ENCODE peak calls at places on chromosomes 5 and 9, in eight cellular contexts. E is brain microvascular endothelial cell, P is dorsolateral prefrontal cortex, W is uterus, G is PC-9, L is right atrium auricular region, M is Peyer's patch, O is WERI-Rb-1. Y is an unnamed sample.

GRCh38 chr5:42666821-42667325 is 89.7 kb upstream of the CCDC152 start:
- DNase-seq in W (no peak), E (no peak), M (no peak), L (no peak), O (no peak), P (no peak), G (no peak), Y (no peak)

GRCh38 chr5:131224387-131225191 is 39.3 kb upstream of the CDC42SE2 start:
- DNase-seq in W (no peak), M (peak), G (no peak), L (no peak), P (no peak), E (no peak), O (no peak), Y (no peak)

GRCh38 chr9:76045217-76045616 is 154.7 kb downstream of the PCSK5 start:
- DNase-seq in L (no peak), G (no peak), E (no peak), W (no peak), O (no peak), P (no peak), M (no peak), Y (no peak)

GRCh38 chr9:111957856-111958631 is 61.4 kb downstream of the UGCG start:
- DNase-seq in L (peak), W (no peak), P (no peak), G (peak), M (no peak), E (peak), O (no peak), Y (peak)

GRCh38 chr9:123318192-123318591 is 37.8 kb upstream of the CRB2 start:
- DNase-seq in M (no peak), P (no peak), W (no peak), O (no peak), E (no peak), G (no peak), L (no peak), Y (no peak)

GRCh38 chr9:133945314-133945975 is 46.7 kb downstream of the VAV2 start:
- DNase-seq in M (peak), G (no peak), P (no peak), L (no peak), W (no peak), O (no peak), E (no peak), Y (no peak)

GRCh38 chr5:66949066-66949465 is 247.5 kb downstream of the CD180 start:
- DNase-seq in G (no peak), O (no peak), W (no peak), E (no peak), M (no peak), P (no peak), L (no peak), Y (no peak)

GRCh38 chr9:21591221-21592062 is 109.3 kb upstream of the IFNE start:
- DNase-seq in O (no peak), P (peak), E (peak), L (peak), M (peak), G (peak), W (peak), Y (peak)

GRCh38 chr5:167945542-167946384 is 345.7 kb upstream of the WWC1 start:
- DNase-seq in L (no peak), G (peak), W (no peak), P (peak), E (peak), M (no peak), O (no peak), Y (peak)

GRCh38 chr9:679462-679861 is 162.0 kb upstream of the DMRT1 start:
- DNase-seq in W (no peak), P (no peak), E (no peak), O (no peak), G (no peak), M (no peak), L (no peak), Y (no peak)

GRCh38 chr9:32394381-32395049 is 10.1 kb downstream of the ACO1 start:
- DNase-seq in W (no peak), L (no peak), G (no peak), E (no peak), M (no peak), O (no peak), P (no peak), Y (peak)

GRCh38 chr9:37146372-37146771 is 26.0 kb downstream of the ZCCHC7 start:
- DNase-seq in G (no peak), L (no peak), M (no peak), W (no peak), O (no peak), P (no peak), E (no peak), Y (no peak)

GRCh38 chr9:132430998-132431397 is 21.0 kb downstream of the CFAP77 start:
- DNase-seq in W (no peak), O (no peak), L (no peak), P (no peak), E (no peak), M (no peak), G (no peak), Y (no peak)

GRCh38 chr9:106287108-106287631 is 575.8 kb upstream of the ZNF462 start:
- DNase-seq in L (no peak), W (no peak), M (no peak), P (no peak), E (no peak), G (no peak), O (peak), Y (no peak)

GRCh38 chr5:155728857-155729683 is 597.9 kb upstream of the SGCD start:
- DNase-seq in O (peak), G (no peak), P (peak), W (no peak), E (no peak), M (no peak), L (no peak), Y (no peak)

GRCh38 chr5:22892441-22892840 is 39.3 kb upstream of the CDH12 start:
- DNase-seq in M (no peak), O (no peak), E (no peak), W (no peak), G (no peak), P (no peak), L (no peak), Y (peak)

GRCh38 chr5:107979272-107979671 is 308.5 kb upstream of the EFNA5 start:
- DNase-seq in M (no peak), E (no peak), O (no peak), G (no peak), W (no peak), P (no peak), L (no peak), Y (no peak)

GRCh38 chr5:135829681-135830383 is 4.6 kb upstream of the SLC25A48 start:
- DNase-seq in M (peak), O (peak), L (peak), W (no peak), E (peak), G (peak), P (peak), Y (peak)

GRCh38 chr9:13513710-13514444 is 234.4 kb upstream of the MPDZ start:
- DNase-seq in P (no peak), L (no peak), G (no peak), W (no peak), O (no peak), M (no peak), E (peak), Y (peak)

GRCh38 chr5:59034498-59035186 is 451.8 kb downstream of the RAB3C start:
- DNase-seq in E (peak), M (no peak), W (no peak), G (no peak), P (no peak), O (peak), L (no peak), Y (peak)

GRCh38 chr5:115977988-115978387 is 15.7 kb downstream of the LVRN start:
- DNase-seq in M (no peak), E (peak), O (no peak), W (no peak), G (no peak), P (no peak), L (no peak), Y (no peak)

GRCh38 chr9:128125575-128126354 is 1.8 kb downstream of the PTGES2 start:
- DNase-seq in E (no peak), P (no peak), L (no peak), G (no peak), O (no peak), M (peak), W (no peak), Y (no peak)

GRCh38 chr5:42494414-42494813 is 71.2 kb downstream of the GHR start:
- DNase-seq in L (no peak), E (no peak), M (no peak), G (no peak), P (no peak), W (no peak), O (no peak), Y (peak)

GRCh38 chr9:33718987-33719386 is 76.4 kb upstream of the PRSS3 start:
- DNase-seq in M (no peak), O (no peak), P (no peak), L (no peak), W (no peak), G (no peak), E (peak), Y (no peak)

GRCh38 chr9:69951411-69951810 is 92.2 kb upstream of the MAMDC2 start:
- DNase-seq in L (no peak), W (no peak), E (peak), P (no peak), M (no peak), G (no peak), O (no peak), Y (no peak)

GRCh38 chr5:111197523-111197922 is 26.7 kb upstream of the CAMK4 start:
- DNase-seq in E (no peak), G (no peak), L (no peak), P (peak), W (peak), O (peak), M (no peak), Y (no peak)

GRCh38 chr5:127746756-127747155 is 43.6 kb downstream of the CCDC192 start:
- DNase-seq in W (no peak), E (no peak), P (no peak), G (no peak), M (no peak), L (no peak), O (no peak), Y (peak)

GRCh38 chr9:16320338-16320902 is 550.0 kb downstream of the BNC2 start:
- DNase-seq in O (no peak), E (no peak), G (no peak), M (peak), L (peak), P (no peak), W (no peak), Y (no peak)

DNA sequence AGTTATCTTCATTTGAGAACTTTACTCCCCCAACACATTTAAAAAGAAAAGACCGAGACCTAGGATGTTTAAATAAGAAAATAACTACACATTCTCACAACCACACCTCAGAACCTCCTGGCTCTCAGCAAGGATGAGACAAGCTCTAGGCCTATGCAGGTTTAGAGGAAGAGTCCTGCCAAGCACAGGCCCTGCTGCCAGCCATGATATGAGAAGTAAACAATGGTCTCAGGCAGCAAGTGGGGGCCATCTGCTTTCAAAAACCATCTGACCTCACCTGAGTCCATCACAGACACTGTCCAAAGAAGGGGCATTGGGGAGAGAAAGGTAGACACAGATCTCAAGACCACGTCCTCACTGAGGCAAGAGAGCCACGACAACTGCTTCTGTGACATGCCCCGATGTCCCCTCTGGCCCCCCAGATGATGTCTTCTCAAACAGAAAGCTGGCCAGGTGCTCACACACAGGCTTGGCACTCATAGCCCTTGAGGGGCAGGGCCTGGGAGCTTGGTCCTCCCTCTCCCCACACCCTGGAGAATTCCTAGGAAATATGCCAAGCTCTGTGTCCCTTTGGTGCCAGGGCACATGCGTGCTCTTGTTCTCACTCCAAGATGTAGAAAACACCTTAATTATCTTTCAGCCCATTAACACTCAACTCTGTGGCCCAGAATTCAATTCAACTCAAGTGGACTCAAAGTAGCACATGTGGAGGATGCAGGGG is 150.4 kb downstream of the FSTL4 start:
- DNase-seq in O (no peak), G (no peak), P (no peak), E (no peak), L (no peak), M (peak), W (no peak), Y (no peak)
- TF ChIP-seq CTCF in O (no peak), G (no peak), P (no peak), E (no peak), L (no peak), M (no peak), W (no peak), Y (no peak)

GRCh38 chr5:159786201-159786600 is 130.1 kb upstream of the ADRA1B start:
- DNase-seq in O (no peak), M (no peak), G (no peak), P (no peak), E (no peak), W (no peak), L (peak), Y (no peak)

GRCh38 chr5:159786901-159787691 is 129.2 kb upstream of the ADRA1B start:
- DNase-seq in W (peak), G (no peak), E (peak), M (peak), P (no peak), L (peak), O (no peak), Y (no peak)

GRCh38 chr5:159785639-159786038 is 130.6 kb upstream of the ADRA1B start:
- DNase-seq in G (no peak), E (no peak), L (peak), W (no peak), P (no peak), M (no peak), O (no peak), Y (no peak)

GRCh38 chr5:159788835-159789331 is 127.4 kb upstream of the ADRA1B start:
- DNase-seq in E (no peak), M (no peak), G (no peak), O (no peak), L (peak), W (peak), P (no peak), Y (no peak)

GRCh38 chr5:159787837-159788236 is 128.4 kb upstream of the ADRA1B start:
- DNase-seq in E (no peak), G (no peak), O (no peak), L (no peak), P (no peak), W (no peak), M (no peak), Y (no peak)
- H3K27ac ChIP-seq in E (no peak), G (no peak), O (no peak), L (peak), P (no peak), W (peak), M (peak), Y (no peak)

GRCh38 chr9:83623634-83623991 is 670 bp downstream of the IDNK start:
- DNase-seq in E (no peak), P (no peak), W (no peak), G (no peak), M (no peak), L (no peak), O (no peak), Y (no peak)

GRCh38 chr9:83617299-83617698 is 5.6 kb upstream of the IDNK start:
- DNase-seq in P (no peak), M (no peak), W (no peak), E (no peak), G (no peak), O (no peak), L (no peak), Y (no peak)

GRCh38 chr9:83622433-83622813 is 520 bp upstream of the IDNK start:
- DNase-seq in L (no peak), E (no peak), P (no peak), W (no peak), M (no peak), G (no peak), O (no peak), Y (no peak)

GRCh38 chr9:83622814-83623633 is at the start of gene IDNK:
- DNase-seq in P (peak), E (peak), G (peak), L (no peak), M (peak), O (peak), W (peak), Y (peak)

GRCh38 chr9:83620841-83621636 is 1.9 kb upstream of the IDNK start:
- DNase-seq in W (no peak), M (peak), G (peak), E (peak), P (no peak), O (peak), L (no peak), Y (peak)
- TF ChIP-seq CTCF in W (peak), M (peak), G (peak), E (peak), P (peak), O (peak), L (peak), Y (peak)

DNA sequence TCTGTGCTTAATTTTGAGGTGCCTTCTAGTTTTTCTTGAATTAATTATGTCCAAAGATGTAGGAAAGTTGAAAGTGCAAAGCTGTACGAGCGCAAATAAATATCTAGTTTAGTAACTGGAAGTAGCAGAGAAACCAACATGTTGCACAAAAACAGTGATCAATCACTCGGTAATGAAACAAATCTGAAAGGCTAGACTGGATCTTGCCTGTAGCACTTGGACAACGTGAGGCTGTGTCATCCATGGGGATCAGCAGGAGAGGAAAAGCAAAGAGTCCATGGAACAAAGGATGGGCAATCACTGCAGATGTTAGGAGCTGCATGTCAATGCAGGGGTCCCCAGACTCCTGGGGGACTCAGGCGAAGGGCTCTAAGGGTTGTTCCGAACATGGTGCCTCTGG is 424.2 kb downstream of the IRX1 start:
- DNase-seq in E (no peak), P (no peak), W (no peak), L (no peak), M (no peak), O (no peak), G (no peak), Y (no peak)
- H3K27ac ChIP-seq in E (no peak), P (no peak), W (peak), L (no peak), M (no peak), O (no peak), G (no peak), Y (no peak)

DNA sequence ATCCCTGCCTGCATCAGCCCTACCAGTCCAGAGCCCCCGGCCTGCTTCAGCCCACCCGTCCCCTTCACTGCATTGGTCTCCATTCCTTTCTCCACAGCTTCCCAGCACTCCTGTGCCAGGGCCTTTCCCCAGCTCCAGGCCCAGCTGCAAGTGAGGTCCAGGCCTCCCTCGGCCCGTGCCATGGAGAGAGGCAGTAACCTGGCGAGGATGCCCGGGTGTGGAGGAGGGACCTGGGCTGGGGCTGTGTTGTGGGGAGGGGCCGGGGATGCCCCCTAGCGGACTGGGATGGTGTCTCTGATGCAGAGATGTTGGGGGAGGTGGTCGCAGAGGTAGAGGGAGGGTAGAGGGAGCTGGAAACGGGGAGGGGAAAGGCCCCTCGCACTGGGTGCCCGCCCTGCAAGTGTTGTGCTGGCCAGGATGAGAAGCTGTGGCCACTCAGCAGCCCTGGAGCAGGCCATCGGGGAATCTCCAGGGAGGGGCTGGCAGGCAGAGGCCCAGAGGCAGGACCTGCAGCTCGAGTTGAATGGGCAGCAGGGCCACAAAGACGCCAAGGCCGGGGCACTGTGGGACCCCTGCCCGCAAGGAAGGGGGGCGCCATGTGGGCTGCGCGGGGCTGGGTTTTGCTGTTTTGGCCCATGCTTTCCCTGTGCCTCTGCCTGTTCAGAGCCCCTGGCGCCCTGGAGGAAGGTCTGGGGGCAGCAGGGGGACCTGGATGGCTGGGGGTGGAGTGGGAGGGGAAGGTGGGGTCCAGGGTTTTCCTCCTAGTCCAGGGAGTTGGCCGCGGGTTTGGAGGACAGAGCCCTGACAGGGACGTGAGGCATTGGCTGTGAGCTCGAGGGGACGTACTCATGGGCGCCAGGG is 26.0 kb upstream of the NKD2 start:
- DNase-seq in G (no peak), O (peak), P (no peak), E (no peak), W (no peak), L (no peak), M (no peak), Y (no peak)
- TF ChIP-seq CTCF in G (peak), O (peak), P (no peak), E (peak), W (no peak), L (no peak), M (no peak), Y (peak)

DNA sequence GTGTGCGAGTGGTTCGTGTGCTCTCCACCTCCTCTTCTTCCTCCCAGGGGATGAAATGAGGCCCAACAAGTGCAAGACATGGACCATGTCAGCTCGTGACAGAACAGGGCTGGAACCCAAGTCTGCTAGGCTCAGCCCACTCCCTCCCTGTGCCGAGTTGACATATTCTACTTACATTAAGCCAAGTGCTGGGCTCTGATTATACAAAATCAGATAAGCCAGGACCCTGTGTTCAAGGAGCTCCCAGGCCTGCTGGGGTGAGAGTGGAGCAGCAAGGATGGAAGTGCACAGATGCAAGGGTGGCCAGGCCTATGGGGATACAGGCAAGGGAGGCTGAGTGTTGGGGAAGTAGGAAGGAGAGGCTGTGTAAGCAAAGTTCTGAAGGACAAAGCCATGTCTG is 97.9 kb upstream of the MSX2 start:
- DNase-seq in G (no peak), L (no peak), W (no peak), O (no peak), M (no peak), P (no peak), E (no peak), Y (no peak)
- H3K27ac ChIP-seq in G (no peak), L (no peak), W (no peak), O (no peak), M (no peak), P (no peak), E (no peak), Y (no peak)

Y was measured in RWPE1.